ENCODE peak calls at places on chromosomes 12 and 14, in six cellular contexts. Z is NCI-H1092, K is AML-193, I is fibroblast of pulmonary artery, J is T follicular helper cell, G is WTC11. B is an unnamed sample.

GRCh38 chr14:93977790-93978581 is 1.6 kb upstream of the ASB2 start:
- DNase-seq in Z (no peak), K (no peak), I (no peak), J (peak), G (no peak), B (no peak)

GRCh38 chr14:77355811-77356210 is 21.1 kb downstream of the TMED8 start:
- DNase-seq in Z (no peak), K (no peak), I (no peak), J (no peak), G (no peak), B (no peak)

GRCh38 chr14:83566567-83566966 is 1963.4 kb upstream of the FLRT2 start:
- DNase-seq in Z (no peak), K (no peak), I (no peak), J (no peak), G (no peak), B (no peak)

GRCh38 chr12:31959701-31960391 is 631 bp downstream of the RESF1 start:
- DNase-seq in Z (peak), K (peak), I (peak), J (peak), G (peak), B (peak)

GRCh38 chr14:101020971-101021370 is 117.4 kb upstream of the RTL1 start:
- DNase-seq in Z (no peak), K (no peak), I (no peak), J (no peak), G (no peak), B (no peak)

GRCh38 chr12:4223273-4223855 is 50.2 kb upstream of the CCND2 start:
- DNase-seq in Z (no peak), K (no peak), I (no peak), J (no peak), G (no peak), B (no peak)

GRCh38 chr12:110224379-110225304 is 56.4 kb upstream of the ATP2A2 start:
- DNase-seq in Z (no peak), K (peak), I (peak), J (no peak), G (no peak), B (peak)

GRCh38 chr14:63499701-63500250 is 43.4 kb downstream of the PPP2R5E start:
- DNase-seq in Z (no peak), K (no peak), I (peak), J (no peak), G (no peak), B (no peak)

GRCh38 chr14:100612879-100613455 is 25.8 kb upstream of the BEGAIN start:
- DNase-seq in Z (no peak), K (no peak), I (no peak), J (no peak), G (no peak), B (no peak)